ENCODE peak calls at places on chromosomes 6 and 20, in five cellular contexts. Y, N, V, J and K are unnamed samples.

GRCh38 chr20:38050691-38051090 is 17.1 kb downstream of the RPRD1B start:
- DNase-seq in N (no peak), V (no peak), J (no peak), Y (no peak), K (no peak)

GRCh38 chr20:32111287-32111686 is 1.8 kb downstream of the TM9SF4 start:
- DNase-seq in N (no peak), J (no peak), Y (no peak), V (no peak), K (no peak)

GRCh38 chr6:37051138-37052026 is 45.9 kb downstream of the FGD2 start:
- DNase-seq in N (peak; percentile 78), J (peak; percentile 92), Y (peak; percentile 92), V (peak; percentile 98), K (peak; percentile 91)

GRCh38 chr6:111978826-111979225 is 75.1 kb upstream of the CCN6 start:
- DNase-seq in N (no peak), J (no peak), Y (no peak), V (no peak), K (no peak)

GRCh38 chr6:46014054-46014453 is 1.6 kb downstream of the CLIC5 start:
- DNase-seq in J (no peak), V (no peak), N (no peak), Y (no peak), K (no peak)

GRCh38 chr6:46592046-46592445 is 60.6 kb downstream of the CYP39A1 start:
- DNase-seq in V (no peak), Y (no peak), J (no peak), N (no peak), K (no peak)

GRCh38 chr6:1312444-1313363 is 806 bp downstream of the FOXQ1 start:
- DNase-seq in Y (no peak), N (peak; percentile 44), V (peak; percentile 79), J (no peak), K (peak; percentile 49)

GRCh38 chr20:53827996-53828672 is 234.5 kb upstream of the ZNF217 start:
- DNase-seq in J (peak; percentile 41), V (no peak), N (peak; percentile 84), Y (no peak), K (peak; percentile 52)

GRCh38 chr20:5397418-5397817 is 80.7 kb upstream of the PROKR2 start:
- DNase-seq in V (no peak), Y (no peak), J (no peak), N (no peak), K (no peak)

GRCh38 chr6:149888113-149888512 is 9.8 kb downstream of the RAET1E start:
- DNase-seq in J (no peak), V (no peak), Y (no peak), N (peak; percentile 81), K (no peak)

GRCh38 chr6:145415616-145416015 is 319.7 kb downstream of the EPM2A start:
- DNase-seq in N (no peak), J (no peak), V (no peak), Y (no peak), K (no peak)

GRCh38 chr20:37990571-37991151 is 42.6 kb downstream of the TTI1 start:
- DNase-seq in J (no peak), V (no peak), N (peak; percentile 52), Y (peak; percentile 89), K (peak; percentile 70)

GRCh38 chr6:124903797-124904196 is 58.4 kb upstream of the RNF217 start:
- DNase-seq in Y (no peak), J (no peak), V (no peak), N (no peak), K (no peak)

GRCh38 chr6:56524891-56525703 is 117.6 kb downstream of the DST start:
- DNase-seq in N (peak; percentile 9), V (no peak), J (no peak), Y (no peak), K (no peak)

GRCh38 chr6:150204705-150205472 is 62.0 kb downstream of the PPP1R14C start:
- DNase-seq in Y (no peak), N (no peak), V (no peak), J (no peak), K (no peak)

GRCh38 chr20:22312744-22313346 is 271.5 kb downstream of the FOXA2 start:
- DNase-seq in N (peak; percentile 63), J (no peak), Y (no peak), V (peak; percentile 57), K (peak; percentile 43)

GRCh38 chr6:166786704-166787293 is 159.7 kb upstream of the RPS6KA2 start:
- DNase-seq in Y (no peak), J (no peak), N (peak; percentile 63), V (no peak), K (no peak)

GRCh38 chr6:130500693-130501092 is 134.9 kb downstream of the TMEM200A start:
- DNase-seq in Y (no peak), J (no peak), V (no peak), N (no peak), K (no peak)

GRCh38 chr6:9126845-9127560 is 691.7 kb upstream of the SLC35B3 start:
- DNase-seq in J (no peak), V (no peak), N (peak; percentile 49), Y (no peak), K (no peak)

GRCh38 chr6:78578430-78578829 is 288.9 kb upstream of the IRAK1BP1 start:
- DNase-seq in N (no peak), Y (no peak), V (no peak), J (no peak), K (no peak)

GRCh38 chr6:19578489-19578888 is 258.7 kb upstream of the ID4 start:
- DNase-seq in J (no peak), Y (no peak), V (no peak), N (no peak), K (no peak)

GRCh38 chr20:24914388-24915241 is 34.5 kb upstream of the CST7 start:
- DNase-seq in J (no peak), N (no peak), Y (no peak), V (peak; percentile 29), K (no peak)

GRCh38 chr6:135566311-135567068 is 69.0 kb upstream of the AHI1 start:
- DNase-seq in Y (no peak), N (no peak), J (no peak), V (no peak), K (no peak)

GRCh38 chr6:51112731-51113130 is 294.1 kb downstream of the TFAP2B start:
- DNase-seq in Y (no peak), J (no peak), N (no peak), V (no peak), K (no peak)

GRCh38 chr20:34515484-34516037 is 661 bp upstream of the DYNLRB1 start:
- DNase-seq in V (peak; percentile 84), N (peak; percentile 48), J (peak; percentile 39), Y (peak; percentile 73), K (peak; percentile 72)

GRCh38 chr6:156780117-156780641 is 3.0 kb downstream of the ARID1B start:
- DNase-seq in V (no peak), N (peak; percentile 78), Y (peak; percentile 75), J (no peak), K (peak; percentile 64)

GRCh38 chr6:95203153-95203754 is 374.1 kb upstream of the MANEA start:
- DNase-seq in V (no peak), Y (no peak), N (peak; percentile 37), J (peak; percentile 17), K (peak; percentile 12)

GRCh38 chr20:52921300-52921699 is 50.9 kb upstream of the TSHZ2 start:
- DNase-seq in V (no peak), N (no peak), J (no peak), Y (no peak), K (no peak)

GRCh38 chr6:39760246-39760952 is 31.8 kb upstream of the DAAM2 start:
- DNase-seq in N (no peak), Y (no peak), V (no peak), J (no peak), K (no peak)

GRCh38 chr6:40936810-40937209 is 102.2 kb downstream of the UNC5CL start:
- DNase-seq in N (peak; percentile 67), V (no peak), Y (no peak), J (no peak), K (no peak)

GRCh38 chr6:156060013-156060412 is 604.4 kb upstream of the NOX3 start:
- DNase-seq in N (no peak), J (no peak), V (no peak), Y (no peak), K (no peak)

GRCh38 chr20:33353013-33353402 is 48.3 kb downstream of the CDK5RAP1 start:
- DNase-seq in V (no peak), Y (no peak), J (no peak), N (no peak), K (no peak)

GRCh38 chr6:126444874-126445273 is 105.0 kb downstream of the CENPW start:
- DNase-seq in J (no peak), N (no peak), Y (no peak), V (no peak), K (no peak)

DNA sequence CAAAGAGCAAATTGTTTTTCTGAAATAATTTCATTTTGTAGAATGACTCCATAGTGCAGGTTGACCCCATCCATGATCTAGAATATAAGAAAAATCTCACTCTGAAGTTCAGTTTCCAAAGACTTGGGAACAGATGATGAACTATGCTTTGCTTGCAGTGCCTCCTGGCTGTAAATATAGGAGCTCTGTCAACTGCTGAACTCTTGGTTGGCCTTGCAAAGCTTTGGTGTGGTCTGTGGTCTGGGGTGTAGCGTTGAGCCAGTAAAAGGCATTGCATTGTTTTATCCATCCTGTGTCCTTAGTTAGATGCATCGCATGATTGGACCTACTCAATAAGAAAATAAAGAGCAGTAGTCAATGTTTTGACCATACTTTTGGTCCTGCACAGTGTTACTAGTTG is 104.0 kb downstream of the PLCB4 start:
- DNase-seq in J (no peak), N (peak; percentile 34), V (no peak), Y (no peak), K (no peak)
- TF ChIP-seq CTCF in J (no peak), N (no peak), V (peak; percentile 36), Y (no peak), K (no peak)

GRCh38 chr6:42338573-42339218 is 113.0 kb downstream of the TRERF1 start:
- DNase-seq in N (peak; percentile 82), J (no peak), V (no peak), Y (no peak), K (no peak)
- TF ChIP-seq POLR2A in N (no peak), J (no peak), V (no peak), Y (no peak), K (no peak)

GRCh38 chr6:134282816-134283215 is 35.1 kb downstream of the SGK1 start:
- DNase-seq in Y (no peak), N (peak; percentile 15), J (no peak), V (no peak), K (no peak)

GRCh38 chr6:134278000-134278399 is 39.9 kb downstream of the SGK1 start:
- DNase-seq in Y (no peak), V (no peak), J (no peak), N (no peak), K (no peak)

DNA sequence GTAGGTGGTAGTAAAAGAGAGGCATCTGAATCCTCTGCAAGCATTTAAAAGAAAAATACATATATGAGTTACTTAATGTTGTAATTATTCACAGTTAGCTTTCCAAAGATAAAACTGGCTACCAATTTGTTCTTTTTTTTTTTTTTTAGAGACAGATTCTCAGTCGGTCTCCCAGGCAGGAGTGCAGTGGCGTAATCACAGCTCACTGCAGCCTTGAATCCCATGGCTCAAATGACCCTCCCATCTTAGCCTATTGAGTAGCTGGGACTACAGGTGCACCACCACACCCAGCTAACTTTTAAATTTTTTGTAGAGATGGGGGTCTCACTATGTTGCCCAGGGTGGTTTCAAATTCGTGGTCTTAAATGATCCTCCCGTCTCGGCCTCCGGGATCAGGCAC is 36.5 kb downstream of the SGK1 start:
- DNase-seq in V (no peak), J (no peak), Y (no peak), N (no peak), K (no peak)
- TF ChIP-seq CTCF in V (no peak), J (no peak), Y (no peak), N (no peak), K (no peak)

GRCh38 chr6:44237813-44238433 is 9.0 kb upstream of the HSP90AB1 start:
- DNase-seq in J (peak; percentile 84), Y (peak; percentile 77), N (peak; percentile 69), V (peak; percentile 89), K (peak; percentile 81)
- TF ChIP-seq POLR2A in J (peak; percentile 63), Y (no peak), N (peak; percentile 16), V (no peak), K (peak; percentile 38)